ENCODE peak calls at places on chromosomes 6 and 20, in nine cellular contexts. Q, V, D, J, A, X, Y, S and I are unnamed samples.

GRCh38 chr6:165227644-165228329 is 81.6 kb downstream of the C6orf118 start:
- DNase-seq in D (no peak), Q (no peak), J (no peak), V (no peak), A (no peak), Y (no peak), S (no peak), X (no peak), I (no peak)

GRCh38 chr6:117237561-117237960 is 27.8 kb upstream of the VGLL2 start:
- DNase-seq in A (no peak), Y (no peak), J (no peak), D (no peak), V (no peak), Q (no peak), X (no peak), S (no peak), I (no peak)

GRCh38 chr6:31947070-31947675 is 1.3 kb downstream of the CFB start:
- DNase-seq in J (no peak), A (no peak), V (no peak), S (no peak), Y (no peak), D (no peak), X (no peak), Q (no peak), I (no peak)

GRCh38 chr6:72580281-72580940 is 41.5 kb upstream of the KCNQ5 start:
- DNase-seq in J (peak; percentile 9), Q (peak; percentile 44), Y (no peak), V (peak; percentile 67), D (no peak), A (peak; percentile 11), S (no peak), X (no peak), I (no peak)

GRCh38 chr20:25389858-25390537 is 637 bp downstream of the ABHD12 start:
- DNase-seq in Q (peak; percentile 67), J (no peak), S (peak; percentile 41), D (peak; percentile 74), V (no peak), Y (peak; percentile 69), A (peak; percentile 82), X (no peak), I (peak; percentile 81)

GRCh38 chr6:136284909-136285308 is 4.7 kb downstream of the BCLAF1 start:
- DNase-seq in Y (no peak), S (no peak), X (no peak), Q (no peak), D (no peak), V (no peak), J (no peak), A (no peak), I (no peak)

GRCh38 chr20:50891138-50891537 is 40.1 kb downstream of the ADNP start:
- DNase-seq in J (no peak), V (no peak), Y (no peak), X (no peak), Q (no peak), S (no peak), A (no peak), D (no peak), I (no peak)

GRCh38 chr20:36919715-36920333 is 31.7 kb downstream of the SAMHD1 start:
- DNase-seq in J (peak; percentile 73), Y (no peak), Q (peak; percentile 56), X (no peak), D (no peak), V (peak; percentile 63), S (no peak), A (peak; percentile 63), I (no peak)

GRCh38 chr6:27839303-27840081 is 72.7 kb downstream of the OR2B2 start:
- DNase-seq in Y (no peak), Q (no peak), A (peak; percentile 32), J (peak; percentile 59), S (peak; percentile 33), V (peak; percentile 74), X (peak; percentile 33), D (no peak), I (no peak)

GRCh38 chr20:13034115-13034514 is 25.3 kb downstream of the SPTLC3 start:
- DNase-seq in X (no peak), Y (no peak), A (no peak), J (no peak), V (no peak), Q (no peak), S (no peak), D (no peak), I (no peak)

GRCh38 chr20:25285856-25286798 is 38.2 kb downstream of the PYGB start:
- DNase-seq in D (peak; percentile 26), V (no peak), Y (peak; percentile 36), Q (no peak), X (no peak), S (peak; percentile 17), A (no peak), J (no peak), I (peak; percentile 54)

DNA sequence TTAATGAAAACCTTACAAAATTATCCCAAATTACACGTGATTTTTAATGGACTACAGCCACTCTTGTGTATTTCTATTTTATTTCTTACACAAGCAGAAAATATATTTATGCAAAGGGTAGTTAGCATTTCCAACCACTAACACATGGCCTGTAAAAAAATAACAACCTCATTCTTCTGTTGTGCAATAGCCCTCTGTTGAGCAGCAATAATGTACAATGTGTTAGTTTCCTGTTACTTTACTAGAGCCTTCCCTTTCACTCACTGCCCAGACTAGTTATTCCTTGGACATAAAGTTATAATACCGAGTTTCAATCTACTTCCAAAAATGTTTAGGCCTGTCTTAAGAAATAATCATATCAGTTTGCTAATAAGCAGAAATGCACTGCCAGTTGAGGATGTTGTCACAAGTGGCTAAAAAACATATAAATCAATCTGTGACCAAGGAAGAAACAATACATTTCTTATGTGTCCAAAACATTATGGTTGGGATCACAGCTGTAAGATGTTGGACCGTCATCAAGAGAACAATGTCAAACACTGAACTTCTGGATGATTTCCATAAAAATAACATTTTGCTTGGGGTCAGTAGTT is 73.7 kb upstream of the RNF146 start:
- DNase-seq in J (no peak), S (no peak), D (no peak), Y (no peak), X (no peak), A (no peak), V (no peak), Q (no peak), I (no peak)
- TF ChIP-seq EP300 in J (no peak), S (no peak), D (no peak), Y (no peak), X (no peak), A (no peak), V (no peak), Q (no peak), I (no peak)

GRCh38 chr6:41914869-41915268 is 6.1 kb downstream of the MED20 start:
- DNase-seq in Y (no peak), X (no peak), D (no peak), A (no peak), J (no peak), Q (no peak), V (no peak), S (no peak), I (no peak)
- TF ChIP-seq EP300 in Y (no peak), X (no peak), D (no peak), A (no peak), J (no peak), Q (no peak), V (no peak), S (no peak), I (no peak)

GRCh38 chr6:3194535-3195376 is 32.7 kb downstream of the TUBB2B start:
- DNase-seq in D (no peak), Q (no peak), V (no peak), A (peak; percentile 85), Y (peak; percentile 62), S (no peak), X (no peak), J (no peak), I (no peak)
- TF ChIP-seq EP300 in D (no peak), Q (no peak), V (no peak), A (no peak), Y (no peak), S (no peak), X (no peak), J (no peak), I (no peak)

GRCh38 chr6:158205220-158205944 is 37.2 kb downstream of the GTF2H5 start:
- DNase-seq in S (peak; percentile 40), V (no peak), J (peak; percentile 65), Q (peak; percentile 67), A (no peak), X (no peak), D (no peak), Y (peak; percentile 62), I (no peak)

GRCh38 chr6:158207452-158207788 is 39.3 kb downstream of the GTF2H5 start:
- DNase-seq in V (no peak), A (no peak), J (peak; percentile 80), D (no peak), Q (no peak), S (no peak), X (no peak), Y (no peak), I (no peak)

GRCh38 chr6:158206740-158207451 is 38.7 kb downstream of the GTF2H5 start:
- DNase-seq in Y (no peak), X (no peak), J (no peak), Q (no peak), S (no peak), A (no peak), V (no peak), D (no peak), I (no peak)

GRCh38 chr6:158208226-158208807 is 40.2 kb downstream of the GTF2H5 start:
- DNase-seq in A (no peak), J (no peak), X (no peak), V (no peak), S (no peak), Y (no peak), Q (no peak), D (no peak), I (no peak)

DNA sequence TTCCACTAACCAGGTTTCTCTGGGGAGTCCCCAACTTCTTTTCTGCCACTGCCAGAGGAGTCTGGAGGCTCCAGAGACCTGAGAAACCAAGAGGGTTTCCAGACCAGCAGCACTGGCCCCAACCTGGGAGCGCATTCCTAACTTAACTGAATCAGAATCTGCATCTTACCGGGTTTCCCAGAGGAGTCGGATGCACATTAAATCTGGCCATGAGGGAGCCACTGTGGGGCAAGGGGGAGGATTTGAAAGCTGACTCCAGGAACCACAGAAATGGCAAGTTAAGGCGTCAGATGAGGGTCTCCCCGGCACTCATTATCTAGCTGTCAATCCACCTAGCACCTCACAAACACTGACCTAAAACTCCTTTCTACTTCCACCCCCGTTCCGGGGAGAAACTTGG is 36.5 kb downstream of the GTF2H5 start:
- DNase-seq in V (no peak), X (no peak), Y (no peak), S (no peak), J (no peak), A (no peak), D (no peak), Q (no peak), I (no peak)
- TF ChIP-seq EP300 in V (no peak), X (no peak), Y (no peak), S (no peak), J (no peak), A (no peak), D (no peak), Q (no peak), I (no peak)